ENCODE peak calls at places on chromosome 19, in nine cellular contexts. F is fibroblast of lung, A is AG10803, P is gastrocnemius medialis, U is right lobe of liver, I is neuronal stem cell, W is tibial artery, S is suprapubic skin, B is lung. H is an unnamed sample.

GRCh38 chr19:57031156-57031555 is 88.6 kb upstream of the USP29 start:
- DNase-seq in P (no peak), I (no peak), W (no peak), B (no peak), S (no peak), A (no peak), U (no peak), F (no peak), H (no peak)

GRCh38 chr19:29807178-29807577 is 4.6 kb upstream of the CCNE1 start:
- DNase-seq in I (no peak), F (no peak), S (no peak), U (no peak), W (no peak), A (no peak), B (no peak), P (no peak), H (no peak)

GRCh38 chr19:14871619-14872230 is 14.2 kb downstream of the OR7A17 start:
- DNase-seq in F (peak), I (no peak), B (no peak), P (no peak), W (no peak), U (no peak), A (peak), S (no peak), H (peak)

GRCh38 chr19:29952127-29952526 is 10.1 kb downstream of the URI1 start:
- DNase-seq in S (no peak), U (no peak), A (no peak), W (no peak), B (no peak), P (no peak), I (no peak), F (no peak), H (peak)

GRCh38 chr19:53927745-53928144 is 18.7 kb downstream of the CACNG7 start:
- DNase-seq in P (no peak), U (no peak), W (no peak), S (no peak), A (peak), B (no peak), I (peak), F (peak), H (peak)

GRCh38 chr19:10295305-10295846 is 5.6 kb downstream of the ICAM5 start:
- DNase-seq in B (peak), W (no peak), A (no peak), U (peak), S (no peak), I (no peak), F (no peak), P (no peak), H (no peak)

GRCh38 chr19:34364830-34365462 is at the start of gene GPI:
- DNase-seq in I (no peak), U (peak), P (peak), F (peak), W (peak), S (no peak), A (peak), B (peak), H (peak)

GRCh38 chr19:43438291-43439162 is 23.8 kb downstream of the TEX101 start:
- DNase-seq in A (peak), U (no peak), W (no peak), F (peak), I (no peak), S (no peak), B (peak), P (no peak), H (peak)

GRCh38 chr19:31595521-31595920 is 246.3 kb upstream of the TSHZ3 start:
- DNase-seq in B (no peak), A (no peak), W (no peak), S (no peak), P (no peak), I (no peak), U (no peak), F (no peak), H (no peak)

GRCh38 chr19:50823389-50824042 is at the start of gene KLK1:
- DNase-seq in A (no peak), B (no peak), I (no peak), S (no peak), F (no peak), W (no peak), U (no peak), P (no peak), H (no peak)

GRCh38 chr19:45505151-45505995 is 1.9 kb upstream of the VASP start:
- DNase-seq in P (no peak), F (no peak), A (no peak), U (no peak), B (no peak), S (no peak), W (no peak), I (no peak), H (peak)

GRCh38 chr19:30011051-30011578 is 69.1 kb downstream of the URI1 start:
- DNase-seq in U (no peak), I (no peak), B (no peak), S (no peak), P (no peak), W (no peak), F (no peak), A (peak), H (no peak)

GRCh38 chr19:44905437-44906160 is at the start of gene APOE:
- DNase-seq in P (no peak), W (no peak), A (no peak), B (no peak), F (peak), I (peak), U (peak), S (no peak), H (peak)

GRCh38 chr19:10719466-10719961 is 1.6 kb downstream of the DNM2 start:
- DNase-seq in I (no peak), A (no peak), F (no peak), W (no peak), P (no peak), B (no peak), U (no peak), S (no peak), H (no peak)

GRCh38 chr19:38653028-38653571 is 5.7 kb downstream of the ACTN4 start:
- DNase-seq in I (no peak), W (peak), P (no peak), A (peak), S (no peak), F (peak), B (no peak), U (peak), H (peak)

GRCh38 chr19:7744871-7745270 is 2.5 kb downstream of the CD209 start:
- DNase-seq in I (no peak), A (no peak), B (no peak), S (no peak), W (no peak), F (no peak), P (no peak), U (no peak), H (no peak)

GRCh38 chr19:800360-801029 is 3.2 kb downstream of the PTBP1 start:
- DNase-seq in I (no peak), P (no peak), A (no peak), U (peak), F (no peak), W (no peak), S (no peak), B (no peak), H (no peak)
- H3K4me3 ChIP-seq in I (no peak), P (peak), A (peak), U (peak), F (peak), W (peak), S (peak), B (no peak), H (peak)

DNA sequence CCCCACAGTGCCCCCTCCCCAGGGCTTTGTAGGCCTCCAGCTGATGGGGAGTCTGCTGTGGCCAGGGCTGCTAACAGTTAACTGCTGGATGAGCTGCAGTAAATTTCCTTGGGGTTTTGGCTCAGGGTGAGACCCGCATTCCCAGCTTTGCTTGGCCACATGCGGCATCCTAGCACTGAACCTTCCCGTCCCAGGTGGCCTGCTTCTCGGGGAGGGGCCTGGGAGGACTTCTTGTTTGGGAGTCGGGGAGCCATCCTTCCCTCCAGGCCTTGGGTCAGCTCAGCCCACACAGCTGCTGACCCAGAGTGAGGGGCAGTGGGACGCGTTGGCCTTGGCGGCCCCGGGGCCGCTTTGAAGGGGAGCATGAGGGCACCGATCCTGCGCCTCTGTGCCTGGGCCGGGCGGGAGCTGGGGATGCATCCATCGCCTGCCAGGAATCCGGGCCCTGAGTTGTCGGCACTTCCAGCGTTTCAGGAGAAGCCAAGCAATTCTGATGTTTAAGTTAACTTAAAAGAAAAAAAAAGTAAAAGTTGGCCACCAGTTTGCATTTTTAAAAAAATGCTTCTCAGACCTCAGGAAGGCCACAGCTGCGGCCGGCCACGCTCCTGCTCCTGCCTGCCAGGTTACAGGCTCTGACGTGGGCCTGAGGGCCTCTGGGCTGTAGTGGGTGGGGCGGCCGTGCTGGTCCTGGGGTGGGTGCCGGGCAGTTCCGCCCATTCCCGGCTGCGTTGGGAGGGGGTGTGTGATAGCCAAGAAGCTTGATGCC is 27.7 kb downstream of the CRTC1 start:
- DNase-seq in S (no peak), F (peak), B (no peak), P (no peak), A (peak), I (no peak), U (no peak), W (peak), H (peak)
- H3K4me3 ChIP-seq in S (no peak), F (no peak), B (no peak), P (no peak), A (no peak), I (no peak), U (no peak), W (no peak), H (no peak)

DNA sequence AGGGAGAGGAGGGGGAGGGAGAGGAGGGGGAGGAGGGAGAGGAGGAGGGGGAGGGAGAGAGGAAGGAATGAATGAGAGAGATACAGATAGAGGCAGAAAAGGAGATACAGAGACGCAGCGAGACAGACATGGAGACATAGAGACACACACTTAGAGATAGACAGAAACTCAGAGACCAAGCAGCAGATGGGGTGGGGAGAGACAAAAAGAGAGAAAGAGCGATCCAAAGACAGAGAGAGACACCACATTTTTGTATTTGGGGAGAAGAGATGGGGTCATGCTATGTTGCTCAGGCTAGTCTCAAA is 877 bp upstream of the CA11 start:
- DNase-seq in P (no peak), B (no peak), S (no peak), I (no peak), W (no peak), A (no peak), U (no peak), F (no peak), H (no peak)
- H3K4me3 ChIP-seq in P (no peak), B (no peak), S (no peak), I (no peak), W (no peak), A (peak), U (no peak), F (no peak), H (no peak)

GRCh38 chr19:12884926-12885748 is 1.9 kb downstream of the KLF1 start:
- DNase-seq in S (peak), F (peak), U (peak), B (peak), A (peak), W (peak), I (peak), P (no peak), H (peak)

GRCh38 chr19:12884627-12884925 is 2.4 kb downstream of the KLF1 start:
- DNase-seq in F (no peak), I (no peak), P (no peak), U (no peak), A (no peak), W (no peak), S (no peak), B (no peak), H (no peak)

GRCh38 chr19:12884202-12884601 is 2.8 kb downstream of the KLF1 start:
- DNase-seq in I (no peak), W (no peak), S (no peak), F (no peak), A (no peak), P (no peak), B (no peak), U (no peak), H (no peak)

GRCh38 chr19:12885749-12886706 is 973 bp downstream of the KLF1 start:
- DNase-seq in F (no peak), S (no peak), U (no peak), W (no peak), P (no peak), I (no peak), B (no peak), A (no peak), H (no peak)

GRCh38 chr19:12886943-12887747 is at the start of gene KLF1:
- DNase-seq in U (no peak), A (no peak), F (no peak), I (no peak), P (no peak), S (no peak), W (no peak), B (no peak), H (no peak)
- H3K4me3 ChIP-seq in U (no peak), A (no peak), F (no peak), I (no peak), P (peak), S (peak), W (no peak), B (no peak), H (no peak)

GRCh38 chr19:47479701-47480503 is 4.1 kb downstream of the KPTN start:
- DNase-seq in F (peak), P (no peak), W (no peak), U (no peak), S (no peak), I (no peak), A (no peak), B (no peak), H (no peak)
- H3K4me3 ChIP-seq in F (no peak), P (no peak), W (no peak), U (no peak), S (no peak), I (peak), A (no peak), B (no peak), H (no peak)

DNA sequence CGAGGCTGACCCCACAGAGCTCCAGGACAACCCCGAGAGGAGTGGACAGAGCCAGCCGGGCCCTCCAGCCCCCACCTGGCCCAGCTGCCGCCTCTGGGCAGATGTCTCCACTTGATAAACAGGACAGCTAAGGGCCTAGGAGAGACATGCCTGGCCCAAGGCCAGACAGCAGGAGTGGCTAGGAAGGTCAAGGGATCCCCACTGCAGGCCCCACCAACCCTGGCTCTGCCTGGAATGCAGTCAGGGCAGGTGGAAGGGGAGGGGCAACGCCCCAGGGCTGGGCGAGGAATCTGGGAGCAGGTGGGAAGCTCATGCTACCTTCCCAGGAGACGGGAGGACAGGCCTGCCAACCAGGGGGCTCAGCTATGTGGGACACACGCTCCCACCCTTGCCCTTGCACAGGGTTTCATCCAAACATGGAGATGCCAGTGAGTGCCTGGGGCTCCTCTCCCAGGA is 25.2 kb downstream of the SH3GL1 start:
- DNase-seq in S (peak), B (peak), W (no peak), P (no peak), F (no peak), U (no peak), I (no peak), A (no peak), H (no peak)
- H3K4me3 ChIP-seq in S (peak), B (no peak), W (peak), P (no peak), F (no peak), U (no peak), I (no peak), A (no peak), H (no peak)

GRCh38 chr19:35844482-35845214 is 7.7 kb downstream of the NPHS1 start:
- DNase-seq in A (no peak), U (no peak), P (no peak), F (no peak), B (no peak), W (no peak), I (no peak), S (no peak), H (no peak)
- H3K4me3 ChIP-seq in A (no peak), U (no peak), P (no peak), F (no peak), B (no peak), W (no peak), I (no peak), S (peak), H (no peak)

GRCh38 chr19:48443262-48443661 is 2.5 kb upstream of the GRWD1 start:
- DNase-seq in W (no peak), B (no peak), I (no peak), F (no peak), A (no peak), S (no peak), U (no peak), P (no peak), H (no peak)
- H3K4me3 ChIP-seq in W (peak), B (no peak), I (no peak), F (no peak), A (no peak), S (peak), U (no peak), P (no peak), H (no peak)

GRCh38 chr19:35642312-35642711 is 767 bp downstream of the ETV2 start:
- DNase-seq in B (no peak), W (no peak), U (no peak), P (no peak), S (no peak), A (no peak), F (no peak), I (no peak), H (no peak)
- H3K4me3 ChIP-seq in B (no peak), W (no peak), U (no peak), P (no peak), S (no peak), A (no peak), F (no peak), I (no peak), H (no peak)

DNA sequence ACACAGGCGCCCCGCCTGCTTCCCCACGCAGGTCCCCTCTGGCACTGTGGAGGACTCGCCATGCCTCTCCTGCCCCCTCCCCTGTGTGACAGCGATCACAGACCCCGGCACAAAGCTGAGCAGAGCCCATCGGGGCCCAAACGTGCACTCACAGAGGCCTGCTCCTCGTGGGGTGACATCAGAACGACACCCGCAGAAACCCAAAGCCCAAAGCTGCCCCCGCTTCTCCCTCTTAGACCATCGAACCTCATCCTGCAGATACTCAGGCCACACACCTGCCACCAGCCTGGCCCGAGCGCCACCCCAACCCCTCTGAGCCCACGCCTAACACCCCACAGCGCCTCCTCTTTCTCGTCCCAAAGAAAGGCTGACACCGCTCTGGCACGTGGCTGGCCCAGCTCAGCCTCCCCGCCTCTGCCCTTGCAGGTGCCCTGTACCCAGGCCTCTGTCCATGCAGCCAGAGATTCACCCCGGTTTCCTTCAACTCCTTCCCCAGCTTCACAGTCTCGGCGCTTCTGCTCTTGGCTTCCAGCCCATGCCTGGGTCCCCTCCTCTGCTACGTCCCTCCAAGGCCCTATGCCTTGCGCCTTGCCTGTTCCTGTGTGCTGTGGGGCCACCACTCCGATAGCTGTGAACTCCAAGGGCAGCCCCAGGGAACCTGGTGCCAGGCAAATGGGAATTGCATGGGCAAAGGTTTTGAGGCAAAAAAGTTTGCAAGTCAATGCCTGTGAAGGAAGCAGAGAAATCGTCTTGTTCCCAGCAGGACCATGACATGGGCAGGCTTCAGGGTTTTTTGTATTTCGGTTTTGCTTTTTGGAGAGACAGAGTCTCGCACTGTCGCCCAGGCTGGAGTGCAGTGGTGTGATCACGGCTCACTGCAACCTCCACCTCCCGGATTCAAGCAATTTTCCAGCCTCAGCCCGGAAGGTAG is 833 bp upstream of the CBARP start:
- DNase-seq in B (no peak), S (no peak), U (no peak), A (no peak), F (no peak), P (no peak), W (no peak), I (no peak), H (no peak)
- H3K4me3 ChIP-seq in B (no peak), S (peak), U (no peak), A (peak), F (no peak), P (peak), W (peak), I (peak), H (peak)